ENCODE peak calls at places on chromosomes 11 and 22, in five cellular contexts. One of them, this sample, is unnamed.

GRCh38 chr11:11039249-11039965 is 181.6 kb upstream of the ZBED5 start:
- DNase-seq in memory B cell: no peak
- DNase-seq in RPMI7951: no peak
- DNase-seq in putamen: no peak
- DNase-seq in progenitor cell of endocrine pancreas: no peak
- DNase-seq in this sample: no peak

GRCh38 chr11:94681140-94681539 is 87.0 kb upstream of the AMOTL1 start:
- DNase-seq in RPMI7951: no peak
- DNase-seq in memory B cell: no peak
- DNase-seq in putamen: no peak
- DNase-seq in progenitor cell of endocrine pancreas: no peak
- DNase-seq in this sample: no peak

GRCh38 chr22:50008151-50009040 is 4.2 kb downstream of the IL17REL start:
- DNase-seq in memory B cell: no peak
- DNase-seq in putamen: no peak
- DNase-seq in RPMI7951: no peak
- DNase-seq in progenitor cell of endocrine pancreas: no peak
- DNase-seq in this sample: no peak

GRCh38 chr11:7538023-7538422 is 24.2 kb downstream of the PPFIBP2 start:
- DNase-seq in putamen: no peak
- DNase-seq in memory B cell: no peak
- DNase-seq in RPMI7951: no peak
- DNase-seq in progenitor cell of endocrine pancreas: no peak
- DNase-seq in this sample: no peak

GRCh38 chr22:45581549-45582080 is 78.9 kb downstream of the FBLN1 start:
- DNase-seq in memory B cell: no peak
- DNase-seq in putamen: no peak
- DNase-seq in RPMI7951: no peak
- DNase-seq in progenitor cell of endocrine pancreas: no peak
- DNase-seq in this sample: no peak

GRCh38 chr11:35682230-35683195 is 19.9 kb downstream of the TRIM44 start:
- DNase-seq in memory B cell: no peak
- DNase-seq in putamen: no peak
- DNase-seq in progenitor cell of endocrine pancreas: no peak
- DNase-seq in RPMI7951: no peak
- DNase-seq in this sample: no peak

GRCh38 chr11:84117394-84117793 is 831.2 kb upstream of the CCDC90B start:
- DNase-seq in memory B cell: no peak
- DNase-seq in progenitor cell of endocrine pancreas: no peak
- DNase-seq in putamen: no peak
- DNase-seq in RPMI7951: no peak
- DNase-seq in this sample: no peak

GRCh38 chr11:25094085-25094802 is 597.4 kb downstream of the LUZP2 start:
- DNase-seq in putamen: no peak
- DNase-seq in memory B cell: no peak
- DNase-seq in RPMI7951: no peak
- DNase-seq in progenitor cell of endocrine pancreas: no peak
- DNase-seq in this sample: no peak